ENCODE peak calls at places on chromosome 4, in ten cellular contexts. V is stomach, O is GM23338, H is endothelial cell of umbilical vein, K is breast epithelium, Q is transverse colon, W is SK-N-SH, T is GM12878, M is Panc1, U is prostate gland. S is an unnamed sample.

GRCh38 chr4:112514079-112514448 is 1.9 kb downstream of the NEUROG2 start:
- DNase-seq in V (no peak), O (peak; percentile 79), H (no peak), K (no peak), Q (no peak), W (peak; percentile 33), T (no peak), M (no peak), U (no peak), S (no peak)

GRCh38 chr4:162841769-162842168 is 324.9 kb downstream of the NAF1 start:
- DNase-seq in V (no peak), O (no peak), H (no peak), K (no peak), Q (no peak), W (no peak), T (no peak), M (no peak), U (no peak), S (no peak)

GRCh38 chr4:52575406-52575805 is 83.7 kb downstream of the USP46 start:
- DNase-seq in V (no peak), O (no peak), H (no peak), K (no peak), Q (no peak), W (no peak), T (no peak), M (no peak), U (no peak), S (no peak)

GRCh38 chr4:155853189-155853588 is 12.9 kb downstream of the ASIC5 start:
- DNase-seq in V (no peak), O (no peak), H (no peak), K (no peak), Q (no peak), W (no peak), T (no peak), M (no peak), U (no peak), S (no peak)

GRCh38 chr4:176792348-176793059 is at the start of gene VEGFC:
- DNase-seq in V (peak; percentile 44), O (peak; percentile 85), H (peak; percentile 69), K (peak; percentile 63), Q (peak; percentile 24), W (peak; percentile 79), T (no peak), M (no peak), U (peak; percentile 59), S (peak; percentile 73)

GRCh38 chr4:123327346-123327745 is 69.2 kb upstream of the SPRY1 start:
- DNase-seq in V (no peak), O (no peak), H (no peak), K (no peak), Q (no peak), W (no peak), T (no peak), M (no peak), U (no peak), S (no peak)

GRCh38 chr4:174948826-174949225 is 30.7 kb downstream of the ADAM29 start:
- DNase-seq in V (no peak), O (no peak), H (no peak), K (no peak), Q (no peak), W (no peak), T (no peak), M (no peak), U (no peak), S (peak; percentile 48)

GRCh38 chr4:37847311-37847710 is 20.8 kb downstream of the PGM2 start:
- DNase-seq in V (no peak), O (no peak), H (no peak), K (no peak), Q (no peak), W (no peak), T (no peak), M (no peak), U (no peak), S (no peak)

GRCh38 chr4:51836531-51836930 is 6.4 kb upstream of the DCUN1D4 start:
- DNase-seq in V (no peak), O (no peak), H (no peak), K (no peak), Q (no peak), W (peak; percentile 34), T (no peak), M (no peak), U (no peak), S (no peak)

GRCh38 chr4:40995850-40996249 is 218.5 kb downstream of the APBB2 start:
- DNase-seq in V (no peak), O (no peak), H (no peak), K (no peak), Q (no peak), W (no peak), T (no peak), M (no peak), U (no peak), S (no peak)

DNA sequence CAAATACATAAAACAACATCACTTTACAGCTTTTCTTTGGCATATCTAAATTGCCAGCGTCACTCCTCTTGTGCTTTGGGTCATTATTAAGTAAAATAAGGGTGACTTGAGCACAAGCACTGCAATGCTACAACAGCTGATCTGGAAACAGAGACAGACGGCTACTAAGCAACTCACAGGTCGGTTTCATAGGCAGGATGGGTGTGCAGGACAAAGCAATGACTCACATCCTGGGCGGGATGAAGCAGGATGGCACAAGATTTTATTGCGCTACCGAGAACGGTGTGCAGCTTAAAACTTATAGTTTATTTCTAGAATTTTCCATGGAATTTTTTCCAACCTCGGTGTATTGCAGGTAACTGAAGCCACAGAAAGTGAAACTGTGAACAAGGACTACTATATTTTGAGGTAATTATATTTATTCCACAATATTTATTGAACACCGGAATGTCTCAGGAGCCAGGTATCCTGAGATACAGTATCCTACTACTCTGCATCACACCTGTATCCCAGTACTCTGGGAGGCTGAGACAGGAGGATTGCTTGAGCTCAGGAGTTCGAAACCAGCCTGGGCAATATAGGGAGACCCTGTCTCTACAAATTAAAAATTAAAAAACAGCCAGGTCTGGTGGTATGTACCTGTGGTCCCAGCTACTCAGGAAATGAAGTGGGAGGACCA is 215.5 kb downstream of the APBB2 start:
- DNase-seq in V (no peak), O (no peak), H (peak; percentile 66), K (no peak), Q (peak; percentile 44), W (no peak), T (no peak), M (no peak), U (peak; percentile 14), S (no peak)
- TF ChIP-seq POLR2AphosphoS5 in V (no peak), O (no peak), H (no peak), K (no peak), Q (no peak), W (no peak), T (no peak), M (no peak), U (no peak), S (peak; percentile 81)

DNA sequence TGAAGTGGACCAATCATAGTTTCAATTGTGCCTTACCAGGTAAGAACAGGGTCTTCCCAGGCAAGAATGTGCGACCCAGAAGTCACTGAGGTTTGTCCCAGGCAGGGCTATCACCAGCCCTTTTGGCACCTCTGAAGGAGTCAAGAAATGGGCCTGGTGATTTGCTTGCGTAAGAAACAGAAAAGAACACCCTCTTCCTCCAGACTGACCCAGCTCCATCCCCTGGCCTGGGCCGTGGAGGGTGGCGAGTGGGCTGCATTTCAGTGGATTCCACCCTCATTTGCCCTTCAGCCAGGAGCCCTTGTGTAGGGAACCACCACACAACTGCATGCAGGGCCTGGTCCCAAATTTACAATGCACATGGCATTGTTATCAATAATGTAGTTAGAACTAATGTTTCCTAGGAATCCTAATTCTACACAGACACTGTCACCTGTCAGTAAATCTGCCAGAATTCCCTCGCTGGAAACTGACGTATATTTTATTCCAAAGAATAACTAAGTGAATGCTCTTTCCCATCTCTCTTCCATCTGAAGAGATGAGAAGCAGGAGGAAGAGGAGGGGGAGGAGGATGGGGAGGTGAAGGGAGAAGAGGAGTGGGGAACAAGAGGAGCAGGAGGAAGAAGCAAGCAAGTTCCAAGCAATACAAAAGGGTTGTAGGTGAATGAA is 46.6 kb downstream of the TSPAN5 start:
- DNase-seq in V (no peak), O (no peak), H (no peak), K (no peak), Q (no peak), W (no peak), T (no peak), M (no peak), U (no peak), S (no peak)
- H3K4me3 ChIP-seq in V (no peak overlapping the region), O (no peak overlapping the region), H (no peak overlapping the region), K (no peak overlapping the region), Q (no peak overlapping the region), W (no peak overlapping the region), T (no peak overlapping the region), M (no peak overlapping the region), U (no peak overlapping the region), S (no peak overlapping the region)

GRCh38 chr4:185744127-185744865 is 67.7 kb downstream of the SORBS2 start:
- DNase-seq in V (no peak), O (no peak), H (no peak), K (no peak), Q (no peak), W (no peak), T (no peak), M (no peak), U (no peak), S (no peak)

GRCh38 chr4:185741795-185742194 is 70.2 kb downstream of the SORBS2 start:
- DNase-seq in V (no peak), O (no peak), H (no peak), K (no peak), Q (no peak), W (no peak), T (no peak), M (no peak), U (no peak), S (no peak)

GRCh38 chr4:185743722-185744121 is 68.3 kb downstream of the SORBS2 start:
- DNase-seq in V (no peak), O (no peak), H (no peak), K (no peak), Q (no peak), W (no peak), T (no peak), M (no peak), U (no peak), S (no peak)

GRCh38 chr4:185744946-185745345 is 67.0 kb downstream of the SORBS2 start:
- DNase-seq in V (no peak), O (no peak), H (no peak), K (no peak), Q (no peak), W (no peak), T (no peak), M (no peak), U (no peak), S (no peak)

DNA sequence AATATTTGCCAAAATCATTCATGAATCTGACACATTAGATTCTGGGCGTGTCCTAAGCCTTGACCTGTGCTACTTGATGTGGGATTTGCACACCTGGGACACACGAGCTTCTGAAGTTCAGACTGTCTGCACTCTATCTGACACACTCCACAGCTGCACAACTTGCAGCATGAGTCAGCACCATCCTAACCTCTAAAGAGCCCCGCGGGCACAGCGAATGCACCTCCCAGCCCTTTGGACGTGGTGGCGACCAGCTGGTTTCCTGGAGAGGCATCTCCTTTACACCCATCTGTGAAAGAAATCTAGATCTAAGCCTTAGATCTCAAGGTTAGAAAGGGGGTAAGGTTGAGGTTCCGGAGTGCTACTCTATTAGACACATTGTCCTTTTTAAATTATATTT is 69.2 kb downstream of the SORBS2 start:
- DNase-seq in V (no peak), O (no peak), H (no peak), K (no peak), Q (no peak), W (no peak), T (no peak), M (no peak), U (no peak), S (no peak)
- H3K4me1 ChIP-seq in V (peaks cover 11% of the 10 kb centered on the region), O (peaks cover 36% of the 10 kb centered on the region), H (peaks cover 16% of the 10 kb centered on the region), K (no peaks in the 10 kb centered on the region), Q (no peaks in the 10 kb centered on the region), W (peaks cover 6% of the 10 kb centered on the region), T (peaks cover 17% of the 10 kb centered on the region), M (no peaks in the 10 kb centered on the region), U (no peaks in the 10 kb centered on the region), S (peaks cover 23% of the 10 kb centered on the region)

GRCh38 chr4:48340276-48340904 is 939 bp upstream of the SLAIN2 start:
- DNase-seq in V (no peak), O (peak; percentile 66), H (no peak), K (no peak), Q (peak; percentile 43), W (no peak), T (no peak), M (no peak), U (peak; percentile 58), S (no peak)
- TF ChIP-seq POLR2AphosphoS5 in V (no peak), O (no peak), H (no peak), K (no peak), Q (no peak), W (no peak), T (no peak), M (no peak), U (no peak), S (no peak)

S was measured in spleen.